ENCODE peak calls at places on chromosomes 16 and 17, in five cellular contexts. One of them, this sample, is unnamed.

GRCh38 chr16:70438325-70438982 is 446 bp downstream of the ST3GAL2 start:
- DNase-seq in frontal cortex: no peak
- DNase-seq in AG08395: no peak
- DNase-seq in astrocyte of the cerebellum: no peak
- DNase-seq in SHP77: no peak
- DNase-seq in this sample: no peak

GRCh38 chr17:28482551-28483199 is 9.2 kb downstream of the SLC13A2 start:
- DNase-seq in astrocyte of the cerebellum: no peak
- DNase-seq in frontal cortex: no peak
- DNase-seq in SHP77: no peak
- DNase-seq in AG08395: no peak
- DNase-seq in this sample: no peak

GRCh38 chr16:79184464-79184863 is 416.1 kb downstream of the MAF start:
- DNase-seq in AG08395: no peak
- DNase-seq in astrocyte of the cerebellum: no peak
- DNase-seq in frontal cortex: no peak
- DNase-seq in SHP77: no peak
- DNase-seq in this sample: no peak

GRCh38 chr17:76241205-76241539 is 879 bp upstream of the RNF157 start:
- DNase-seq in AG08395: no peak
- DNase-seq in astrocyte of the cerebellum: no peak
- DNase-seq in SHP77: no peak
- DNase-seq in frontal cortex: no peak
- DNase-seq in this sample: no peak

GRCh38 chr17:71709974-71710373 is 410.8 kb upstream of the SOX9 start:
- DNase-seq in astrocyte of the cerebellum: peak
- DNase-seq in AG08395: peak
- DNase-seq in frontal cortex: no peak
- DNase-seq in SHP77: no peak
- DNase-seq in this sample: no peak

GRCh38 chr17:11950771-11951519 is 46.3 kb downstream of the ZNF18 start:
- DNase-seq in frontal cortex: no peak
- DNase-seq in SHP77: no peak
- DNase-seq in AG08395: no peak
- DNase-seq in astrocyte of the cerebellum: no peak
- DNase-seq in this sample: peak

GRCh38 chr17:69819316-69820087 is 255.5 kb upstream of the KCNJ16 start:
- DNase-seq in SHP77: no peak
- DNase-seq in astrocyte of the cerebellum: peak
- DNase-seq in AG08395: peak
- DNase-seq in frontal cortex: no peak
- DNase-seq in this sample: peak

GRCh38 chr17:45364531-45365390 is 47.9 kb upstream of the MAP3K14 start:
- DNase-seq in SHP77: no peak
- DNase-seq in frontal cortex: no peak
- DNase-seq in astrocyte of the cerebellum: no peak
- DNase-seq in AG08395: peak
- DNase-seq in this sample: no peak

GRCh38 chr17:73560661-73561060 is 83.6 kb downstream of the SDK2 start:
- DNase-seq in frontal cortex: no peak
- DNase-seq in SHP77: peak
- DNase-seq in AG08395: no peak
- DNase-seq in astrocyte of the cerebellum: no peak
- DNase-seq in this sample: no peak

GRCh38 chr17:951388-952132 is 28.0 kb downstream of the NXN start:
- DNase-seq in SHP77: no peak
- DNase-seq in AG08395: peak
- DNase-seq in frontal cortex: no peak
- DNase-seq in astrocyte of the cerebellum: peak
- DNase-seq in this sample: peak